ENCODE peak calls at places on chromosomes 11 and 22, in seven cellular contexts. L is A549, Y is mucosa of descending colon, P is activated B cell treated with CpG ODN at 0.5 μM for 24 hours, V is tibial nerve, X is Peyer's patch, H is HFFc6. R is an unnamed sample.
A peak's percentile ranks its signal among the peaks of the same experiment; 100 is the strongest.

GRCh38 chr11:122703541-122704272 is 48.2 kb downstream of the UBASH3B start:
- DNase-seq in H (no peak), V (no peak), Y (no peak), X (no peak), P (no peak), L (no peak), R (no peak)

GRCh38 chr11:78192911-78193341 is 4.2 kb downstream of the USP35 start:
- DNase-seq in X (no peak), L (no peak), H (no peak), P (no peak), Y (no peak), V (no peak), R (peak; percentile 55)

GRCh38 chr11:92893276-92893675 is 76.2 kb upstream of the MTNR1B start:
- DNase-seq in V (no peak), L (no peak), P (no peak), Y (no peak), H (no peak), X (no peak), R (no peak)

GRCh38 chr11:74681686-74682651 is 49.3 kb downstream of the CHRDL2 start:
- DNase-seq in Y (no peak), P (no peak), X (peak; percentile 30), L (no peak), V (no peak), H (no peak), R (no peak)

GRCh38 chr11:65588199-65589054 is 7.2 kb downstream of the KCNK7 start:
- DNase-seq in Y (peak; percentile 84), P (peak; percentile 76), H (peak; percentile 46), V (no peak), X (peak; percentile 91), L (peak; percentile 86), R (peak; percentile 76)

GRCh38 chr11:70048279-70049024 is 29.7 kb upstream of the ANO1 start:
- DNase-seq in X (no peak), H (no peak), V (no peak), P (no peak), L (peak; percentile 40), Y (no peak), R (no peak)

GRCh38 chr22:33896801-33897620 is 23.3 kb downstream of the LARGE1 start:
- DNase-seq in L (no peak), H (no peak), Y (no peak), X (no peak), V (no peak), P (no peak), R (no peak)

GRCh38 chr22:29765905-29766631 is 739 bp downstream of the ZMAT5 start:
- DNase-seq in H (no peak), Y (no peak), P (no peak), X (peak; percentile 62), L (no peak), V (no peak), R (no peak)

GRCh38 chr11:44128729-44129128 is 33.3 kb downstream of the EXT2 start:
- DNase-seq in X (no peak), H (no peak), Y (no peak), L (no peak), P (no peak), V (no peak), R (no peak)

GRCh38 chr11:119350302-119350701 is 3.8 kb upstream of the MFRP start:
- DNase-seq in V (no peak), L (no peak), P (no peak), X (no peak), H (no peak), Y (no peak), R (no peak)

GRCh38 chr11:123479048-123479837 is 49.2 kb downstream of the GRAMD1B start:
- DNase-seq in P (no peak), X (no peak), Y (no peak), H (no peak), L (no peak), V (no peak), R (peak; percentile 55)

GRCh38 chr11:77106321-77106720 is 3.7 kb downstream of the OMP start:
- DNase-seq in H (no peak), L (no peak), X (peak; percentile 73), Y (no peak), P (no peak), V (no peak), R (no peak)

GRCh38 chr11:57638005-57638760 is 11.5 kb downstream of the YPEL4 start:
- DNase-seq in H (peak; percentile 78), L (peak; percentile 99), X (peak; percentile 64), V (no peak), P (no peak), Y (peak; percentile 50), R (no peak)

GRCh38 chr11:76493040-76493439 is 48.2 kb downstream of the EMSY start:
- DNase-seq in V (no peak), H (no peak), L (no peak), Y (peak; percentile 23), X (no peak), P (no peak), R (no peak)

GRCh38 chr11:125489166-125489565 is 6.9 kb downstream of the FEZ1 start:
- DNase-seq in V (no peak), P (no peak), H (no peak), Y (no peak), X (no peak), L (no peak), R (no peak)

GRCh38 chr11:57935402-57936049 is 88.2 kb upstream of the OR9Q1 start:
- DNase-seq in Y (no peak), V (no peak), X (no peak), H (no peak), L (no peak), P (no peak), R (no peak)

GRCh38 chr22:25747245-25747944 is 5.4 kb downstream of the MYO18B start:
- DNase-seq in L (peak; percentile 49), Y (peak; percentile 70), P (no peak), H (peak; percentile 65), X (peak; percentile 76), V (no peak), R (peak; percentile 60)

DNA sequence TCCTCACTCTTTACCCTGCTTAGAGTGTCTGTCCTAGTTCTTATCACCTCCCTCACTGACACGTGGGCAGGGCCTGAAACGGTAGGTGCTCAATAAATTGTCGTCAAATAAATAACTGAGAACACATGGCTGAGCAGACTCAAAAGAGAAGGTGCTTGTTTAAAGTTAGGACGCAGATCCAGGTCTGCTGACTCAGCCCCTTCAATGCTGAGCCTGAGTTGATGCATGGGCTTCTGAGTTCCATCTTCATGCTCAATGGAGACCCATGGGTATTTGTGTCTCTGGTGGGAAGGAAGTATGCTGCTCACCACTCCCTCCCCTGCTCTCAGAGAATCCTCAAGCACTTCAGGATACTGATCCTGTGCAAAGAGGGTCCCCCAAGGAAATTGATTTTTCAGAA is 67.5 kb downstream of the FLI1 start:
- DNase-seq in H (no peak), X (no peak), Y (no peak), P (no peak), V (no peak), L (no peak), R (no peak)
- TF ChIP-seq CTCF in H (no peak), X (no peak), Y (no peak), P (no peak), V (no peak), L (no peak), R (no peak)

DNA sequence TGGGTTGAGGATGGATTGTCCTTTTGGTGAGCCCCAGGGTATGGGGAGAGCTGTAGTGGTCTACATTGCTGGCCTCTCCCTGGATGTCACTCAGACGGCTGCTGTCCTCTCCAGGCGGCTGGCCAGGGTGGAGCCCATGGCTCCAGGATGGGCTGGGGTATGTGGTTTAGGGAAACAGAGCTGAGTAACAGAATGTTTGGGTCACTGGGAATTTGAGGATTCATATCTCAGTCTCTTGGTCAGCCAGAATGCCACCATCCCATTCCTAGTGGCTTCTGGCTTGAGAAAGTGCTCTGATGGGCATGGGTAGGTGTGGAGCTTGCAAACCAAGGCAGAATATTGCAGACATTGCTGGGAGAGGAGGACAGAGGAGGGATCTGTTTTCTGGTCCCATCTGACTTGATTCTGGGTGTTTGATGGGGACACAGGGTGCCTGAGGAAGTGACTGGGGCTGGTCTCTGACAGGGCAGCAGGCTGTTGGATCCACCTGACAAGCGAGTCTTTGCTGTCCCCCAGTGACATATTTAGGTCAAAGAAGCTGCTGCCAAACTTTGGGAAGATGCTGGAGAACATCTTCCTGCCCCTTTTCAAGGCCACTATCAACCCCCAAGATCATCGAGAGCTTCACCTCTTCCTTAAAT is 41.4 kb downstream of the AMPD3 start:
- DNase-seq in V (no peak), L (no peak), Y (no peak), H (no peak), X (no peak), P (no peak), R (no peak)
- TF ChIP-seq CTCF in V (no peak), L (no peak), Y (no peak), H (no peak), X (no peak), P (no peak), R (no peak)

DNA sequence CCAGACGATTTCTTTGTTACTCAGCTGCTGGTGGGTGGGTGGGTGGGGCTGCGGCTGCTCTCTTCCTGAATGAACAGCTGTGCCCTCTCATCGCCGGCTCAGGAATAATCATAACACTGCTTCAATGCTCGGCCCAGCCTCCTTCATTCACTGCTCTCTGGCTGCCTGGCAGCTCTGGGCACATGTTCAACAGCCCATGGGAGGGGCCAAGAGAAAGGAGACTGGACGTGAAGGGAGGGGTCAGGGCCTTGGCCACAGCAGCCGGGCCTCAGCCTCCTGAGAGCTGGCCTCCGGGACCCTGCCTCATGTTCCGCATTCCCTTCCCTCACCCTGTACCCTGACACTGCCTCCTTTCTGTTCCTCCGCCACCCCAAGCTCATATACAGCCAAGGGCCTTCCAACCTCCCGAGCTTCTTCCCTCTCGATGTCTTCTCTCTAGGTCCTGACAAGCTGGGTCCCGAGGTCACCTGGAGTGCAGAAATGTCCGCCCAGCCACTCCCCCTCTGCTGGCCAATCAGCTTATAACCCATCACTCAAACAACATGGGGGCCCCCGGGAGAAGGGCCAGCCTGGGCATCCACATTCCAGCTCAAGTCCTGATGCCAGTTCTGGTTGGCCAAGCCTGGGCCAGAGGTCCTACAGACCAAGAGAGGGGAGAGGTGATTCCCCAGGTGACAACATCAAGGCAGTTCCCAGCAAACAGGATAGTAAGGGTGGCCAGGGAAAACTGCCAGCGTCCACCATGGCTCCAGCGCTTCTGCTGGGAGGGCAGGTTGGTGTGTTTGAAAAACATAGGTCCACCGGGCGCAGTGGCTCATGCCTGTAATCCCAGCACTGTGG is 3.2 kb upstream of the CSDC2 start:
- DNase-seq in H (peak; percentile 49), V (peak; percentile 57), P (no peak), X (peak; percentile 57), Y (peak; percentile 69), L (no peak), R (no peak)
- TF ChIP-seq CTCF in H (no peak), V (no peak), P (no peak), X (no peak), Y (no peak), L (no peak), R (no peak)

GRCh38 chr11:64268687-64269379 is 15.6 kb downstream of the BAD start:
- DNase-seq in X (peak; percentile 80), P (no peak), V (peak; percentile 36), H (peak; percentile 82), Y (peak; percentile 87), L (no peak), R (peak; percentile 61)

GRCh38 chr11:64268028-64268686 is 16.3 kb downstream of the BAD start:
- DNase-seq in L (no peak), V (no peak), P (no peak), H (no peak), Y (no peak), X (no peak), R (no peak)

GRCh38 chr11:64275031-64275800 is 9.2 kb downstream of the BAD start:
- DNase-seq in Y (peak; percentile 47), P (no peak), V (no peak), H (no peak), X (no peak), L (no peak), R (no peak)

GRCh38 chr11:64269380-64270234 is 14.9 kb downstream of the BAD start:
- DNase-seq in L (peak; percentile 87), Y (peak; percentile 98), V (peak; percentile 97), H (peak; percentile 100), P (peak; percentile 97), X (peak; percentile 98), R (peak; percentile 98)

GRCh38 chr11:64271339-64272132 is 12.9 kb downstream of the BAD start:
- DNase-seq in V (peak; percentile 98), P (peak; percentile 75), Y (peak; percentile 94), X (peak; percentile 97), L (peak; percentile 44), H (no peak), R (peak; percentile 94)
- TF ChIP-seq CTCF in V (peak; percentile 36), P (no peak), Y (no peak), X (no peak), L (peak; percentile 20), H (peak; percentile 22), R (no peak)

R was measured in CD14-positive monocyte.